ENCODE peak calls at places on chromosomes 5 and 9, in five cellular contexts. E, L, W, Z and O are unnamed samples.

GRCh38 chr5:69129413-69129812 is 35.6 kb downstream of the SLC30A5 start:
- DNase-seq in L (no peak), W (no peak), E (no peak), Z (no peak), O (no peak)

GRCh38 chr5:9183306-9183705 is 362.6 kb downstream of the SEMA5A start:
- DNase-seq in W (no peak), Z (no peak), L (no peak), E (no peak), O (no peak)

GRCh38 chr5:155605898-155606297 is 592.3 kb downstream of the KIF4B start:
- DNase-seq in Z (no peak), W (no peak), L (no peak), E (no peak), O (no peak)

GRCh38 chr5:67799732-67800234 is 415.8 kb upstream of the PIK3R1 start:
- DNase-seq in Z (no peak), L (no peak), W (no peak), E (no peak), O (no peak)

GRCh38 chr5:69078921-69079537 is 14.8 kb upstream of the SLC30A5 start:
- DNase-seq in E (no peak), W (no peak), Z (peak), L (no peak), O (no peak)

GRCh38 chr9:119559986-119560385 is 190.8 kb upstream of the BRINP1 start:
- DNase-seq in W (no peak), Z (no peak), E (no peak), L (no peak), O (no peak)

GRCh38 chr9:74771262-74771585 is 116.5 kb downstream of the TRPM6 start:
- DNase-seq in Z (no peak), L (no peak), W (no peak), E (no peak), O (no peak)

GRCh38 chr9:34544035-34544434 is 21.2 kb upstream of the ENHO start:
- DNase-seq in W (no peak), Z (no peak), L (no peak), E (no peak), O (no peak)

GRCh38 chr5:170338933-170339779 is 41.6 kb upstream of the LCP2 start:
- DNase-seq in Z (peak), E (peak), L (no peak), W (peak), O (peak)

GRCh38 chr5:89471556-89471955 is 588.6 kb upstream of the MEF2C start:
- DNase-seq in Z (no peak), E (no peak), L (no peak), W (no peak), O (no peak)

GRCh38 chr5:80036621-80037020 is 1.5 kb downstream of the THBS4 start:
- DNase-seq in E (no peak), L (no peak), W (no peak), Z (no peak), O (no peak)

GRCh38 chr5:131382407-131383395 is 118.8 kb downstream of the CDC42SE2 start:
- DNase-seq in W (peak), E (peak), L (no peak), Z (peak), O (peak)

GRCh38 chr9:94675008-94675841 is 35.9 kb upstream of the FBP1 start:
- DNase-seq in Z (no peak), L (no peak), E (no peak), W (no peak), O (no peak)

GRCh38 chr5:25688156-25688555 is 1043.4 kb upstream of the CDH10 start:
- DNase-seq in L (no peak), Z (no peak), W (no peak), E (no peak), O (no peak)

GRCh38 chr9:137199411-137200121 is 975 bp downstream of the TPRN start:
- DNase-seq in L (peak), E (no peak), W (no peak), Z (no peak), O (no peak)

GRCh38 chr5:73387630-73388370 is 60.8 kb downstream of the FOXD1 start:
- DNase-seq in E (no peak), W (peak), L (no peak), Z (no peak), O (no peak)

GRCh38 chr5:72618699-72619098 is 111.5 kb upstream of the ZNF366 start:
- DNase-seq in Z (no peak), W (no peak), E (no peak), L (no peak), O (no peak)

GRCh38 chr5:99449786-99450185 is 521.0 kb upstream of the CHD1 start:
- DNase-seq in Z (no peak), W (no peak), L (no peak), E (no peak), O (no peak)

GRCh38 chr9:11149065-11149464 is 536.3 kb upstream of the PTPRD start:
- DNase-seq in E (no peak), L (peak), W (no peak), Z (no peak), O (no peak)

GRCh38 chr5:2603176-2603575 is 148.3 kb downstream of the IRX2 start:
- DNase-seq in W (no peak), L (no peak), E (no peak), Z (no peak), O (no peak)

GRCh38 chr5:132090107-132090506 is 16.5 kb downstream of the CSF2 start:
- DNase-seq in E (peak), W (no peak), Z (peak), L (no peak), O (no peak)

GRCh38 chr5:141841781-141842180 is 36.4 kb downstream of the PCDH1 start:
- DNase-seq in Z (peak), W (no peak), L (no peak), E (no peak), O (no peak)

GRCh38 chr9:128629136-128629535 is 27.5 kb downstream of the DYNC2I2 start:
- DNase-seq in Z (no peak), W (no peak), E (no peak), L (no peak), O (peak)

GRCh38 chr9:25003686-25004085 is 458.0 kb upstream of the IZUMO3 start:
- DNase-seq in W (no peak), L (peak), E (no peak), Z (no peak), O (no peak)

GRCh38 chr9:129732946-129733631 is 19.8 kb downstream of the PTGES start:
- DNase-seq in E (no peak), W (no peak), L (no peak), Z (no peak), O (no peak)
- TF ChIP-seq CTCF in E (no peak), W (no peak), L (no peak), Z (no peak), O (no peak)

GRCh38 chr9:93654351-93654961 is 78.1 kb downstream of the PHF2 start:
- DNase-seq in W (no peak), Z (no peak), L (peak), E (no peak), O (peak)

GRCh38 chr9:93657331-93658111 is 81.1 kb downstream of the PHF2 start:
- DNase-seq in Z (no peak), L (peak), W (no peak), E (no peak), O (peak)

GRCh38 chr9:93653762-93654161 is 77.4 kb downstream of the PHF2 start:
- DNase-seq in W (no peak), Z (no peak), L (peak), E (no peak), O (peak)

GRCh38 chr9:93656426-93657222 is 80.2 kb downstream of the PHF2 start:
- DNase-seq in W (no peak), Z (no peak), E (no peak), L (peak), O (peak)

DNA sequence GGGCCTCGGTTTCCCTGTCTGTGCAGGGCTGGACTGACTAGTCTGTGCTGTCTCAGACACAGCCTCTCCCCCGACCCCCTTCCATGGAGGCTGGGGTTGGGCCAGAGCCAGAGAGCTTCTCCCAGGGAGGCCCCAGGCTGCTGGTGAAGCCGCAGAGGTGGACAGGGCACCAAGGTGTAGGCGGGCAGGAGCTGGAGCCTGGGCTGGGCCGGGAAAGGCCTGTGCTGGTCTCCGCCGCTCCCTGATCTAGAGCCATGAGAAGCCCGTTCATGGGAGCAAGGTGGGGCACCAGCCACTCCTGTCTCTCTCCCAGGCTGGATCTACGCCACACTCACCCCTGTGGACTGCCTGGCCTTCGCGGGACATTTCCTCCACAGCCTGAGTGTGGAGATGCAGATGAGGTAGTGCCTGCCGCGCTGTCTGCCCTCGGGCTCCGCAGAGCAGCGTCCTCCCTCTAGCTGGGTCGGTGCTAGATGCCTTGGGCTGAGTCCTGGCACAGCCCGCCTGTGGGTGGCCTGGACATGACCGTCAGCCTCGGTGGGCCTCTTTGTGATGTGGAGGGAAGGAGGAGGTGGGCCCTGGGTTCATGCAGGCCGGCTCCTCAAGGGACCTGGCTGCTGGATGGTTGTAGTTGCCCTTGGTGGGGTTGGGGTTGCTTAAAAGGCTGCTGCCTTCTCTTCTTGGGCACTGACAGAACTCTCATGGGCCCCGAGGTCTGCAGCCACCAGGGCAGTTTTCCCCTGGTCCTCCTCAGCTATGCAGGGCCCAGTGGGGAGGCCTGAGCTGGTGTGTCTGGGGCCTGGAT is 79.4 kb downstream of the PHF2 start:
- DNase-seq in Z (no peak), L (no peak), E (no peak), W (no peak), O (peak)
- TF ChIP-seq CTCF in Z (no peak), L (no peak), E (no peak), W (no peak), O (no peak)

GRCh38 chr5:33579163-33579562 is 138.4 kb downstream of the TARS1 start:
- DNase-seq in E (no peak), L (no peak), Z (no peak), W (no peak), O (no peak)

GRCh38 chr5:33582417-33582816 is 141.7 kb downstream of the TARS1 start:
- DNase-seq in W (no peak), Z (no peak), L (no peak), E (no peak), O (no peak)

GRCh38 chr5:33583332-33583731 is 142.6 kb downstream of the TARS1 start:
- DNase-seq in E (no peak), W (no peak), L (no peak), Z (no peak), O (no peak)

GRCh38 chr5:33576726-33577620 is 136.2 kb downstream of the TARS1 start:
- DNase-seq in Z (no peak), E (no peak), L (no peak), W (no peak), O (no peak)

GRCh38 chr5:33579789-33580188 is 139.0 kb downstream of the TARS1 start:
- DNase-seq in Z (no peak), E (no peak), L (no peak), W (no peak), O (no peak)
- TF ChIP-seq CTCF in Z (no peak), E (peak), L (no peak), W (no peak), O (no peak)

DNA sequence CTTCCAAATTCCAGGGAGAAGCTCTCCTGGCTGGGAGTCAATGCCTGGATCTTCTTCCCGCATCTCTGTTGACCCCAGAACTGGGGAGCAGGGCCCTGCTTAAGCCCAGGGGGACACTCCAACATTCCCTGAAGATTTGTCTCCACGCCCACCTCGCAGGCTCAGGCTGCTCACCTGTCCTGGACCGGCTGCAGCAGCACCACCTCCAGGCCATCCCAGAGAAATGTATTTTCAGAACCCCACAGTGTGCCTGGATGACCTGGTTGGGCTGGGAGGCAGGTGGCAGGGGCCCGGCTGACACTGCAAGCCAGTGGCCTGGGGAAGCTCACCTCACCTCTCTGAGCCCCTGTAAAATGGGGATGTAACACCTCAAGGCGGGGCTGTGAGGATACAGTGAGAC is 27.1 kb upstream of the ZBTB43 start:
- DNase-seq in E (no peak), W (no peak), Z (peak), L (no peak), O (no peak)
- TF ChIP-seq CTCF in E (peak), W (no peak), Z (no peak), L (no peak), O (no peak)

GRCh38 chr5:82107277-82107676 is 135.5 kb downstream of the ATG10 start:
- DNase-seq in L (no peak), E (no peak), W (no peak), Z (peak), O (no peak)
- TF ChIP-seq CTCF in L (peak), E (peak), W (no peak), Z (peak), O (peak)